ENCODE peak calls at places on chromosomes 4 and X, in seven cellular contexts. J is epithelial cell of esophagus; B is Right ventricle myocardium superior; Z is HT1080; I is fibroblast of mammary gland; E is CD8-positive, alpha-beta memory T cell; U is NCI-H1105. V is an unnamed sample.

GRCh38 chrX:24646745-24647182 is 383 bp downstream of the PCYT1B start:
- DNase-seq in J (peak), B (no peak), Z (no peak), I (peak), E (no peak), U (peak), V (no peak)

GRCh38 chr4:48258845-48259397 is 10.7 kb downstream of the TEC start:
- DNase-seq in J (no peak), B (no peak), Z (no peak), I (no peak), E (no peak), U (no peak), V (no peak)

GRCh38 chr4:139957986-139958737 is 195.8 kb downstream of the MAML3 start:
- DNase-seq in J (no peak), B (no peak), Z (no peak), I (no peak), E (no peak), U (no peak), V (no peak)

GRCh38 chr4:8536467-8536866 is 43.7 kb upstream of the GPR78 start:
- DNase-seq in J (no peak), B (no peak), Z (no peak), I (no peak), E (no peak), U (no peak), V (no peak)

GRCh38 chr4:1344696-1345095 is 2.3 kb upstream of the UVSSA start:
- DNase-seq in J (peak), B (no peak), Z (no peak), I (no peak), E (no peak), U (no peak), V (no peak)

GRCh38 chr4:26141916-26142638 is 178.7 kb upstream of the RBPJ start:
- DNase-seq in J (no peak), B (peak), Z (no peak), I (peak), E (no peak), U (no peak), V (no peak)

GRCh38 chrX:71871367-71871766 is 39.3 kb upstream of the NHSL2 start:
- DNase-seq in J (peak), B (no peak), Z (peak), I (peak), E (no peak), U (no peak), V (no peak)

GRCh38 chrX:78517124-78517523 is 142.0 kb downstream of the RTL3 start:
- DNase-seq in J (peak), B (no peak), Z (peak), I (no peak), E (peak), U (no peak), V (no peak)

GRCh38 chr4:168541608-168541953 is 44.7 kb downstream of the PALLD start:
- DNase-seq in J (peak), B (no peak), Z (peak), I (peak), E (no peak), U (no peak), V (no peak)

GRCh38 chr4:101806914-101807313 is 16.4 kb downstream of the BANK1 start:
- DNase-seq in J (no peak), B (no peak), Z (no peak), I (peak), E (no peak), U (no peak), V (peak)

GRCh38 chrX:93673056-93673868 is at the start of gene NAP1L3:
- DNase-seq in J (peak), B (peak), Z (peak), I (peak), E (peak), U (peak), V (peak)

V was measured in B cell.